ENCODE peak calls at places on chromosomes 6 and 20, in four cellular contexts. J is endothelial cell of umbilical vein, T is esophagus muscularis mucosa, B is stomach. U is an unnamed sample.

GRCh38 chr6:38034269-38034914 is 214.9 kb downstream of the ZFAND3 start:
- DNase-seq in T (no peak), J (peak), B (no peak), U (no peak)

GRCh38 chr6:111237757-111238260 is 150.5 kb downstream of the SLC16A10 start:
- DNase-seq in J (no peak), B (no peak), T (no peak), U (no peak)

GRCh38 chr20:770691-771090 is 2.4 kb upstream of the SLC52A3 start:
- DNase-seq in T (no peak), J (no peak), B (no peak), U (no peak)

GRCh38 chr6:51866867-51867266 is 220.5 kb downstream of the PKHD1 start:
- DNase-seq in T (no peak), J (no peak), B (no peak), U (no peak)

GRCh38 chr20:45044084-45044573 is 56.8 kb downstream of the KCNS1 start:
- DNase-seq in T (no peak), B (no peak), J (peak), U (peak)

GRCh38 chr20:10306440-10307358 is 88.1 kb downstream of the SNAP25 start:
- DNase-seq in T (no peak), J (peak), B (no peak), U (no peak)

GRCh38 chr6:44203955-44204354 is 12.8 kb upstream of the MYMX start:
- DNase-seq in J (no peak), T (no peak), B (no peak), U (no peak)

GRCh38 chr20:58852559-58853271 is at the start of gene GNAS:
- DNase-seq in T (no peak), J (peak), B (no peak), U (peak)

GRCh38 chr6:79538481-79538971 is 1.3 kb upstream of the LCA5 start:
- DNase-seq in B (no peak), T (no peak), J (peak), U (no peak)

GRCh38 chr20:40197744-40198143 is 491.3 kb downstream of the MAFB start:
- DNase-seq in T (no peak), B (no peak), J (no peak), U (no peak)

GRCh38 chr20:41133709-41134361 is 3.5 kb upstream of the PLCG1 start:
- DNase-seq in B (no peak), J (no peak), T (no peak), U (no peak)

GRCh38 chr6:551405-551804 is 105.5 kb downstream of the HUS1B start:
- DNase-seq in J (no peak), B (no peak), T (no peak), U (no peak)

GRCh38 chr6:79432726-79433125 is 104.5 kb downstream of the LCA5 start:
- DNase-seq in B (no peak), T (no peak), J (no peak), U (no peak)

GRCh38 chr6:36130672-36131516 is 581 bp downstream of the MAPK13 start:
- DNase-seq in J (no peak), T (no peak), B (peak), U (no peak)

GRCh38 chr6:125406771-125407170 is 105.0 kb upstream of the HDDC2 start:
- DNase-seq in J (no peak), B (no peak), T (no peak), U (no peak)

GRCh38 chr6:71287038-71287437 is 1.6 kb upstream of the OGFRL1 start:
- DNase-seq in T (no peak), J (no peak), B (no peak), U (no peak)

GRCh38 chr20:2006452-2007381 is 12.9 kb upstream of the PDYN start:
- DNase-seq in T (no peak), J (peak), B (peak), U (peak)

GRCh38 chr20:25860531-25861150 is 164.0 kb upstream of the ZNF337 start:
- DNase-seq in B (no peak), T (no peak), J (no peak), U (no peak)

GRCh38 chr6:123338394-123338793 is 298.4 kb downstream of the TRDN start:
- DNase-seq in B (no peak), T (no peak), J (no peak), U (no peak)

GRCh38 chr6:108650325-108650724 is 89.6 kb downstream of the FOXO3 start:
- DNase-seq in T (no peak), B (no peak), J (no peak), U (no peak)

GRCh38 chr20:2521369-2522305 is 12.9 kb upstream of the ZNF343 start:
- DNase-seq in B (peak), T (peak), J (peak), U (peak)

GRCh38 chr20:46028110-46028509 is 905 bp upstream of the SLC12A5 start:
- DNase-seq in J (no peak), T (no peak), B (no peak), U (no peak)

GRCh38 chr6:160170018-160170680 is 48.5 kb downstream of the SLC22A1 start:
- DNase-seq in B (no peak), T (no peak), J (no peak), U (no peak)

GRCh38 chr20:5977223-5977622 is 26.8 kb downstream of the MCM8 start:
- DNase-seq in J (no peak), B (no peak), T (no peak), U (no peak)

GRCh38 chr6:10362300-10362699 is 52.6 kb downstream of the TFAP2A start:
- DNase-seq in B (no peak), J (no peak), T (no peak), U (no peak)

GRCh38 chr6:42118162-42119001 is 24.0 kb downstream of the C6orf132 start:
- DNase-seq in J (no peak), T (no peak), B (peak), U (no peak)

GRCh38 chr20:14384411-14384810 is 47.0 kb upstream of the FLRT3 start:
- DNase-seq in T (no peak), B (no peak), J (no peak), U (no peak)

GRCh38 chr6:127539292-127539691 is 20.2 kb upstream of the MTCL3 start:
- DNase-seq in T (no peak), B (no peak), J (peak), U (no peak)

GRCh38 chr6:163356324-163356723 is 58.2 kb upstream of the QKI start:
- DNase-seq in J (peak), B (no peak), T (no peak), U (peak)

GRCh38 chr20:5069141-5069806 is 50.5 kb downstream of the PCNA start:
- DNase-seq in T (no peak), J (no peak), B (no peak), U (no peak)

GRCh38 chr6:92126088-92126487 is 1293.3 kb downstream of the EPHA7 start:
- DNase-seq in B (no peak), J (no peak), T (no peak), U (no peak)

GRCh38 chr20:17021481-17021880 is 205.4 kb upstream of the PCSK2 start:
- DNase-seq in B (no peak), T (no peak), J (no peak), U (no peak)

GRCh38 chr20:33423141-33423834 is 20.3 kb downstream of the SNTA1 start:
- DNase-seq in J (no peak), B (peak), T (no peak), U (no peak)

DNA sequence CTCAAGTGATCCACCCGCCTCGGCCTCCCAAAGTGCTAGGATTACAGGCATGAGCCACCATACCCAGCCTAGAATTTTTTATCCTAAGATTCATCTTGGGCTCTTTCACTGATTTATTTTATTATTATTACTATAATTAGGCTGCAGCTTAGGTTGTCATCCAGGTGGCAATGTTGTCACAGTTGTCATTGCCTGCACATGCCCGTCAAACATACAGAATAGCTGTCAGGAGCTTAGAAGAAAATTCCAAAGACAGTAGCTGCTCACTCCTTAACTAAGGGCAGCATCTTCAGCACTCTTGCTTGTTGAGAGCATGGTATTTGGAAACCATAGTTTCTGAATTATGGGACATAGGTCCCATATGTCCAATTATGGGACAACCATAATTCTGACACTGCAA is 334.9 kb upstream of the AGPAT4 start:
- DNase-seq in J (no peak), T (no peak), B (no peak), U (no peak)
- TF ChIP-seq POLR2AphosphoS5 in J (no peak), T (no peak), B (no peak), U (no peak)

GRCh38 chr6:15087234-15087633 is 158.6 kb upstream of the JARID2 start:
- DNase-seq in B (no peak), J (no peak), T (no peak), U (no peak)

GRCh38 chr6:15088904-15089568 is 156.8 kb upstream of the JARID2 start:
- DNase-seq in T (no peak), J (no peak), B (no peak), U (no peak)

GRCh38 chr6:15090745-15091384 is 155.0 kb upstream of the JARID2 start:
- DNase-seq in J (no peak), B (no peak), T (no peak), U (no peak)

GRCh38 chr6:15090145-15090579 is 155.7 kb upstream of the JARID2 start:
- DNase-seq in B (no peak), T (no peak), J (no peak), U (no peak)

DNA sequence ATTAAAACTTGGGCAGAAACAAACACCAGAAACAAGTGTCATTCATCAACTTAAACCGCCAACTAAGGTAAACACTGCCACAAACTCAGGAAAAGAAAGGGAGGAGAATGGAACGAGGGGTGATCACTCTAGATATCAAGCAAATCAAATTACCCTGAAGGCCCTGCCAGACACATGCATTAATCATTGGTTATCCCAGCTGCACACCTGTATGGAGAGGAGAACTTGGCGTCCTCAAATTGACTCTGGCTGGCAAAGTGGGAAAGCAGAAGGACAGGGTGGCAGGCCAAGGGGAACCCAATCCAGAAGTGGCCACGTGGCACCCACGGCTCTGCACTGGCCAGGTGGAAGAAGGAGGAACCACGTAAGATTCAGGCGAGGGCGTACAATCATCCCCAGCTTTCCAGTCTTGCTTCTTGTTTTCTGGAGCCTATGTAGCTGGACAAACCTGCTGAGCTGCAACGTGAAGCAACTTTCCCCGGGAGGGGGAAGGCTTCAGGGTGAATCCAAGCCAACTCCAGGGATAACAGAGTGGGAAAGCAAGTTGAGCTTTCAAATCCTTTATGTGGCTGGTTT is 156.2 kb upstream of the JARID2 start:
- DNase-seq in T (no peak), J (no peak), B (peak), U (peak)
- TF ChIP-seq POLR2AphosphoS5 in T (no peak), J (no peak), B (no peak), U (peak)

GRCh38 chr6:6332240-6332639 is 11.8 kb upstream of the F13A1 start:
- DNase-seq in B (no peak), J (no peak), T (no peak), U (peak)
- TF ChIP-seq POLR2AphosphoS5 in B (no peak), J (no peak), T (no peak), U (no peak)

GRCh38 chr6:62371395-62371794 is 85.4 kb upstream of the KHDRBS2 start:
- DNase-seq in B (no peak), J (no peak), T (no peak), U (no peak)
- TF ChIP-seq POLR2AphosphoS5 in B (no peak), J (no peak), T (no peak), U (no peak)

DNA sequence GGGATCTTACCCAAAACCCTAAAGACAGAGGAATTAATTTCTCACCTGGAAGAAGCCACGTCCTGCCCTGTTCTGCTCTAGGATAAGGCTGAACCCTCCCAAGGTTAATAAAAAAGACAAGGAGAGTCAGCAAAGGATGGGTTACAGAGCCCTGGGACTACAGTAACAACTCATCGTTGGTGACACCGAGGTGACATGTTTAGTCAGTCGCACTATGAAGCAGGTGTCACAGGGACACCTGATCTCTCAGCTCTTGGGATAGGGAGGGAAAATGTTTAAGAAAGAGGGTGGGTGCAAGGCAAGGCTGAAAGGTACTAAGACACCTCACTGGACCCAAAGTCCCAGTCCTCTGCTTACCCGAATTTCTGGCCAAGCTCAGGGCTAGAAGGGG is 598 bp downstream of the MOCS1 start:
- DNase-seq in T (no peak), B (no peak), J (no peak), U (no peak)
- TF ChIP-seq POLR2AphosphoS5 in T (no peak), B (no peak), J (no peak), U (no peak)

U was measured in HL-60.